ENCODE peak calls at places on chromosome 13, in six cellular contexts. One of them, this sample, is unnamed.
A peak's percentile ranks its signal among the peaks of the same experiment; 100 is the strongest.

GRCh38 chr13:110875243-110875642 is 39.6 kb downstream of the ANKRD10 start:
- DNase-seq in breast epithelium: no peak
- DNase-seq in endodermal cell: no peak
- DNase-seq in IMR-90: no peak
- DNase-seq in endothelial cell of umbilical vein: peak; percentile 21
- DNase-seq in CD8-positive, alpha-beta memory T cell: no peak
- DNase-seq in this sample: no peak

GRCh38 chr13:113947321-113948033 is 26.4 kb downstream of the C13orf46 start:
- DNase-seq in breast epithelium: peak; percentile 72
- DNase-seq in endodermal cell: peak; percentile 74
- DNase-seq in IMR-90: peak; percentile 43
- DNase-seq in endothelial cell of umbilical vein: peak; percentile 31
- DNase-seq in CD8-positive, alpha-beta memory T cell: no peak
- DNase-seq in this sample: no peak

GRCh38 chr13:110536006-110536693 is 25.4 kb downstream of the RAB20 start:
- DNase-seq in breast epithelium: no peak
- DNase-seq in endodermal cell: no peak
- DNase-seq in IMR-90: no peak
- DNase-seq in endothelial cell of umbilical vein: no peak
- DNase-seq in CD8-positive, alpha-beta memory T cell: no peak
- DNase-seq in this sample: no peak

GRCh38 chr13:30256713-30257432 is 50.5 kb downstream of the KATNAL1 start:
- DNase-seq in breast epithelium: no peak
- DNase-seq in endodermal cell: no peak
- DNase-seq in IMR-90: no peak
- DNase-seq in endothelial cell of umbilical vein: no peak
- DNase-seq in CD8-positive, alpha-beta memory T cell: no peak
- DNase-seq in this sample: no peak

GRCh38 chr13:90272356-90272755 is 1075.1 kb upstream of the MIR17HG start:
- DNase-seq in breast epithelium: no peak
- DNase-seq in endodermal cell: no peak
- DNase-seq in IMR-90: no peak
- DNase-seq in endothelial cell of umbilical vein: peak; percentile 16
- DNase-seq in CD8-positive, alpha-beta memory T cell: no peak
- DNase-seq in this sample: peak; percentile 62

GRCh38 chr13:47100214-47100853 is 203.5 kb upstream of the HTR2A start:
- DNase-seq in breast epithelium: no peak
- DNase-seq in endodermal cell: no peak
- DNase-seq in IMR-90: peak; percentile 22
- DNase-seq in endothelial cell of umbilical vein: no peak
- DNase-seq in CD8-positive, alpha-beta memory T cell: no peak
- DNase-seq in this sample: no peak

GRCh38 chr13:49055021-49055420 is 79.3 kb downstream of the FNDC3A start:
- DNase-seq in breast epithelium: no peak
- DNase-seq in endodermal cell: no peak
- DNase-seq in IMR-90: no peak
- DNase-seq in endothelial cell of umbilical vein: no peak
- DNase-seq in CD8-positive, alpha-beta memory T cell: no peak
- DNase-seq in this sample: no peak

GRCh38 chr13:99800004-99800403 is 171.6 kb downstream of the ZIC5 start:
- DNase-seq in breast epithelium: no peak
- DNase-seq in endodermal cell: no peak
- DNase-seq in IMR-90: no peak
- DNase-seq in endothelial cell of umbilical vein: no peak
- DNase-seq in CD8-positive, alpha-beta memory T cell: no peak
- DNase-seq in this sample: no peak

GRCh38 chr13:20125129-20125782 is 35.6 kb downstream of the GJA3 start:
- DNase-seq in breast epithelium: no peak
- DNase-seq in endodermal cell: no peak
- DNase-seq in IMR-90: peak; percentile 69
- DNase-seq in endothelial cell of umbilical vein: peak; percentile 19
- DNase-seq in CD8-positive, alpha-beta memory T cell: no peak
- DNase-seq in this sample: no peak

GRCh38 chr13:23608704-23609413 is 38.6 kb downstream of the TNFRSF19 start:
- DNase-seq in breast epithelium: no peak
- DNase-seq in endodermal cell: no peak
- DNase-seq in IMR-90: peak; percentile 42
- DNase-seq in endothelial cell of umbilical vein: peak; percentile 88
- DNase-seq in CD8-positive, alpha-beta memory T cell: no peak
- DNase-seq in this sample: no peak

GRCh38 chr13:109348514-109349340 is 437.7 kb downstream of the IRS2 start:
- DNase-seq in breast epithelium: no peak
- DNase-seq in endodermal cell: no peak
- DNase-seq in IMR-90: peak; percentile 64
- DNase-seq in endothelial cell of umbilical vein: peak; percentile 44
- DNase-seq in CD8-positive, alpha-beta memory T cell: no peak
- DNase-seq in this sample: no peak

GRCh38 chr13:42364613-42365000 is 92.7 kb downstream of the AKAP11 start:
- DNase-seq in breast epithelium: no peak
- DNase-seq in endodermal cell: peak; percentile 66
- DNase-seq in IMR-90: no peak
- DNase-seq in endothelial cell of umbilical vein: peak; percentile 21
- DNase-seq in CD8-positive, alpha-beta memory T cell: no peak
- DNase-seq in this sample: no peak

GRCh38 chr13:29621401-29621800 is 25.9 kb upstream of the SLC7A1 start:
- DNase-seq in breast epithelium: no peak
- DNase-seq in endodermal cell: no peak
- DNase-seq in IMR-90: peak; percentile 68
- DNase-seq in endothelial cell of umbilical vein: no peak
- DNase-seq in CD8-positive, alpha-beta memory T cell: no peak
- DNase-seq in this sample: no peak

GRCh38 chr13:31775686-31776085 is 36.4 kb downstream of the RXFP2 start:
- DNase-seq in breast epithelium: no peak
- DNase-seq in endodermal cell: no peak
- DNase-seq in IMR-90: no peak
- DNase-seq in endothelial cell of umbilical vein: no peak
- DNase-seq in CD8-positive, alpha-beta memory T cell: no peak
- DNase-seq in this sample: no peak

GRCh38 chr13:35747594-35747993 is 271.1 kb upstream of the MAB21L1 start:
- DNase-seq in breast epithelium: no peak
- DNase-seq in endodermal cell: no peak
- DNase-seq in IMR-90: no peak
- DNase-seq in endothelial cell of umbilical vein: no peak
- DNase-seq in CD8-positive, alpha-beta memory T cell: no peak
- DNase-seq in this sample: no peak

GRCh38 chr13:53200075-53200474 is 171.5 kb downstream of the OLFM4 start:
- DNase-seq in breast epithelium: no peak
- DNase-seq in endodermal cell: no peak
- DNase-seq in IMR-90: no peak
- DNase-seq in endothelial cell of umbilical vein: no peak
- DNase-seq in CD8-positive, alpha-beta memory T cell: no peak
- DNase-seq in this sample: no peak

GRCh38 chr13:30382836-30383525 is 39.3 kb upstream of the UBE2L5 start:
- DNase-seq in breast epithelium: no peak
- DNase-seq in endodermal cell: no peak
- DNase-seq in IMR-90: no peak
- DNase-seq in endothelial cell of umbilical vein: no peak
- DNase-seq in CD8-positive, alpha-beta memory T cell: no peak
- DNase-seq in this sample: no peak

GRCh38 chr13:49110122-49110831 is 109.9 kb upstream of the MLNR start:
- DNase-seq in breast epithelium: peak; percentile 70
- DNase-seq in endodermal cell: peak; percentile 87
- DNase-seq in IMR-90: peak; percentile 91
- DNase-seq in endothelial cell of umbilical vein: peak; percentile 87
- DNase-seq in CD8-positive, alpha-beta memory T cell: peak; percentile 75
- DNase-seq in this sample: no peak

GRCh38 chr13:31982540-31982939 is 49.0 kb upstream of the FRY start:
- DNase-seq in breast epithelium: peak; percentile 87
- DNase-seq in endodermal cell: no peak
- DNase-seq in IMR-90: peak; percentile 95
- DNase-seq in endothelial cell of umbilical vein: peak; percentile 24
- DNase-seq in CD8-positive, alpha-beta memory T cell: no peak
- DNase-seq in this sample: peak; percentile 90

GRCh38 chr13:111388851-111389500 is 68.5 kb downstream of the TEX29 start:
- DNase-seq in breast epithelium: no peak
- DNase-seq in endodermal cell: peak; percentile 36
- DNase-seq in IMR-90: no peak
- DNase-seq in endothelial cell of umbilical vein: no peak
- DNase-seq in CD8-positive, alpha-beta memory T cell: no peak
- DNase-seq in this sample: no peak

GRCh38 chr13:75705908-75706307 is 69.8 kb downstream of the LMO7 start:
- DNase-seq in breast epithelium: no peak
- DNase-seq in endodermal cell: no peak
- DNase-seq in IMR-90: no peak
- DNase-seq in endothelial cell of umbilical vein: no peak
- DNase-seq in CD8-positive, alpha-beta memory T cell: no peak
- DNase-seq in this sample: no peak
- H3K27ac ChIP-seq in breast epithelium: no peak overlapping the region
- H3K27ac ChIP-seq in endodermal cell: no peak overlapping the region
- H3K27ac ChIP-seq in IMR-90: peak overlapping the region; percentile 66
- H3K27ac ChIP-seq in endothelial cell of umbilical vein: peak overlapping the region; percentile 66
- H3K27ac ChIP-seq in CD8-positive, alpha-beta memory T cell: no peak overlapping the region
- H3K27ac ChIP-seq in this sample: peak overlapping the region; percentile 96

DNA sequence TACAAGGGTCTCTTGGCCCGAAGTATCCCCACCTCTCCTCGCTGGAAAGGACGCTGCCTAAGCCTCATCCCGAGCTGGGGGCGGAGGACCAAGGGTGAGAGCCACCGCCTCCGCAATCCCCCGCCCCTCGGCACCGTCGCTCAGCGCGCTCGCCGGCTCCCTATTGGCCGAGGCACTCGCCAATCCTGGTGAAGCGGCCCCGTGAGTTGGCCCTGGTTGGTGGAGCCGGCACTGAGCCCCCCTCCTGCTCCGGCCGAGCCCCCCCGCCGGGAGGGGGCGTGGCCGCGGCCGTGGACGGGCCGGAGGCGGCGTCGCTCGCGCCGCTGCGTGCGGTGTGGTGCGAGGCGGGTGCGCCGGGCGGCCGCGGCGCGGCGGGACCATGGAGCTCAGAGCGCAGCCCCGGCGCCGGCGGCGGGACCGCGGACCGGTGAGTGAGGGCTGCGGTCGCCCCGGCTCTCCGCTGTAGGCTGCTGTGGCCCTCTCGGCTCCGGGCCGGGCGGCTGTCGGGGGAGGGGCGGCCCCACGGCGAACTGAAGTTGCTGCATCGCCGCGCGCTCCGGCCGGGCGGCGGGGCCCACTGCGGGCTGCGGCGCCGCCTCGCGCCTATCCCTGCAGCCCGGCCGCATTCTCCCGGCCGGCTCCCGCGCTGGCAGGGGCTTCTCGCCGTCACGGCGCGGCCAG is at the start of gene WASF3:
- DNase-seq in breast epithelium: peak; percentile 85
- DNase-seq in endodermal cell: peak; percentile 99
- DNase-seq in IMR-90: peak; percentile 90
- DNase-seq in endothelial cell of umbilical vein: peak; percentile 95
- DNase-seq in CD8-positive, alpha-beta memory T cell: no peak
- DNase-seq in this sample: peak; percentile 57
- H3K27ac ChIP-seq in breast epithelium: peak within 1 kb of the TSS; percentile 55
- H3K27ac ChIP-seq in endodermal cell: peak within 1 kb of the TSS; percentile 59
- H3K27ac ChIP-seq in IMR-90: peak within 1 kb of the TSS; percentile 72
- H3K27ac ChIP-seq in endothelial cell of umbilical vein: peak within 1 kb of the TSS; percentile 20
- H3K27ac ChIP-seq in CD8-positive, alpha-beta memory T cell: no peak within 1 kb of the TSS
- H3K27ac ChIP-seq in this sample: no peak within 1 kb of the TSS

GRCh38 chr13:76853481-76853880 is 32.7 kb downstream of the KCTD12 start:
- DNase-seq in breast epithelium: no peak
- DNase-seq in endodermal cell: no peak
- DNase-seq in IMR-90: no peak
- DNase-seq in endothelial cell of umbilical vein: peak; percentile 81
- DNase-seq in CD8-positive, alpha-beta memory T cell: no peak
- DNase-seq in this sample: no peak
- H3K27ac ChIP-seq in breast epithelium: peak overlapping the region; percentile 24
- H3K27ac ChIP-seq in endodermal cell: no peak overlapping the region
- H3K27ac ChIP-seq in IMR-90: no peak overlapping the region
- H3K27ac ChIP-seq in endothelial cell of umbilical vein: peak overlapping the region; percentile 71
- H3K27ac ChIP-seq in CD8-positive, alpha-beta memory T cell: no peak overlapping the region
- H3K27ac ChIP-seq in this sample: peak overlapping the region; percentile 75

DNA sequence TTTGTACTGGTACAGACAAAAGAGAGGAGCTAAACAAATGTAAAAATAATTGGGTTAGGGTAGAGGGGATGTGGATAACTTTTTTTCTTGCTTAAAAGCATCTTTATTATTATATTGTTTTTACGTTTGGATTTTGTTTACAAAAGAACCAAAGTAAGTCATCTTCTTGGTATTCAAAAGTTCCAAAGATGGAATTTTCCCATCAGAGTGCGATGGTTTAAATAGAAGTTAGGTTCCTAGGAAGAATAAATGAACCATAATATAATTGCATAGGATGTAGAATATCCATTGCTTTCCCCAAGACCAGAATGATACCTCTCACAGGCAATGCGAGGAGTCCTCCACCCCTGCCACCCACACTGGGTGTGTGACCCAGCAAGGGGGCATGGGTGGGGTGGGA is 99.4 kb upstream of the RNF113B start:
- DNase-seq in breast epithelium: no peak
- DNase-seq in endodermal cell: no peak
- DNase-seq in IMR-90: peak; percentile 61
- DNase-seq in endothelial cell of umbilical vein: no peak
- DNase-seq in CD8-positive, alpha-beta memory T cell: no peak
- DNase-seq in this sample: no peak
- H3K27ac ChIP-seq in breast epithelium: no peak overlapping the region
- H3K27ac ChIP-seq in endodermal cell: peak overlapping the region; percentile 30
- H3K27ac ChIP-seq in IMR-90: peak overlapping the region; percentile 86
- H3K27ac ChIP-seq in endothelial cell of umbilical vein: no peak overlapping the region
- H3K27ac ChIP-seq in CD8-positive, alpha-beta memory T cell: no peak overlapping the region
- H3K27ac ChIP-seq in this sample: no peak overlapping the region